ENCODE peak calls at places on chromosomes 12 and 14, in nine cellular contexts. One of them, this sample, is unnamed.

GRCh38 chr14:37594238-37594915 is 672 bp downstream of the FOXA1 start:
- DNase-seq in body of pancreas: peak
- DNase-seq in HCT116: peak
- DNase-seq in transverse colon: peak
- DNase-seq in breast epithelium: no peak
- DNase-seq in Peyer's patch: peak
- DNase-seq in uterus: no peak
- DNase-seq in suprapubic skin: no peak
- DNase-seq in endothelial cell of umbilical vein: peak
- DNase-seq in this sample: peak

GRCh38 chr12:7788316-7788689 is 899 bp upstream of the NANOG start:
- DNase-seq in body of pancreas: no peak
- DNase-seq in suprapubic skin: no peak
- DNase-seq in HCT116: no peak
- DNase-seq in transverse colon: no peak
- DNase-seq in breast epithelium: no peak
- DNase-seq in uterus: no peak
- DNase-seq in Peyer's patch: no peak
- DNase-seq in endothelial cell of umbilical vein: no peak
- DNase-seq in this sample: no peak

GRCh38 chr14:35140718-35141581 is 18.6 kb downstream of the PRORP start:
- DNase-seq in endothelial cell of umbilical vein: peak
- DNase-seq in body of pancreas: no peak
- DNase-seq in transverse colon: no peak
- DNase-seq in breast epithelium: no peak
- DNase-seq in Peyer's patch: no peak
- DNase-seq in HCT116: no peak
- DNase-seq in uterus: no peak
- DNase-seq in suprapubic skin: no peak
- DNase-seq in this sample: peak

GRCh38 chr12:123034865-123035264 is 54.4 kb downstream of the ARL6IP4 start:
- DNase-seq in uterus: no peak
- DNase-seq in transverse colon: no peak
- DNase-seq in suprapubic skin: no peak
- DNase-seq in endothelial cell of umbilical vein: no peak
- DNase-seq in Peyer's patch: no peak
- DNase-seq in body of pancreas: no peak
- DNase-seq in HCT116: no peak
- DNase-seq in breast epithelium: no peak
- DNase-seq in this sample: peak

GRCh38 chr12:106097011-106097410 is 41.7 kb downstream of the NUAK1 start:
- DNase-seq in body of pancreas: no peak
- DNase-seq in HCT116: no peak
- DNase-seq in endothelial cell of umbilical vein: peak
- DNase-seq in breast epithelium: no peak
- DNase-seq in suprapubic skin: no peak
- DNase-seq in uterus: no peak
- DNase-seq in Peyer's patch: no peak
- DNase-seq in transverse colon: no peak
- DNase-seq in this sample: no peak

GRCh38 chr12:14836336-14837210 is 6.8 kb downstream of the ART4 start:
- DNase-seq in suprapubic skin: no peak
- DNase-seq in endothelial cell of umbilical vein: peak
- DNase-seq in Peyer's patch: no peak
- DNase-seq in body of pancreas: no peak
- DNase-seq in HCT116: no peak
- DNase-seq in uterus: no peak
- DNase-seq in transverse colon: no peak
- DNase-seq in breast epithelium: no peak
- DNase-seq in this sample: peak

GRCh38 chr12:32494676-32495075 is 95.3 kb downstream of the FGD4 start:
- DNase-seq in uterus: no peak
- DNase-seq in suprapubic skin: no peak
- DNase-seq in breast epithelium: no peak
- DNase-seq in HCT116: no peak
- DNase-seq in body of pancreas: no peak
- DNase-seq in transverse colon: no peak
- DNase-seq in Peyer's patch: no peak
- DNase-seq in endothelial cell of umbilical vein: no peak
- DNase-seq in this sample: no peak

GRCh38 chr12:31272607-31273225 is 53.2 kb downstream of the SINHCAF start:
- DNase-seq in Peyer's patch: no peak
- DNase-seq in body of pancreas: no peak
- DNase-seq in suprapubic skin: no peak
- DNase-seq in HCT116: no peak
- DNase-seq in endothelial cell of umbilical vein: no peak
- DNase-seq in uterus: no peak
- DNase-seq in transverse colon: no peak
- DNase-seq in breast epithelium: peak
- DNase-seq in this sample: no peak

GRCh38 chr12:39581592-39581991 is 38.0 kb downstream of the ABCD2 start:
- DNase-seq in Peyer's patch: no peak
- DNase-seq in breast epithelium: no peak
- DNase-seq in endothelial cell of umbilical vein: peak
- DNase-seq in HCT116: peak
- DNase-seq in body of pancreas: no peak
- DNase-seq in uterus: no peak
- DNase-seq in suprapubic skin: no peak
- DNase-seq in transverse colon: no peak
- DNase-seq in this sample: no peak

GRCh38 chr14:63677891-63678379 is 36.3 kb upstream of the WDR89 start:
- DNase-seq in endothelial cell of umbilical vein: peak
- DNase-seq in breast epithelium: no peak
- DNase-seq in Peyer's patch: peak
- DNase-seq in HCT116: no peak
- DNase-seq in transverse colon: peak
- DNase-seq in body of pancreas: no peak
- DNase-seq in suprapubic skin: no peak
- DNase-seq in uterus: no peak
- DNase-seq in this sample: peak

GRCh38 chr12:121530600-121531355 is 50.0 kb downstream of the KDM2B start:
- DNase-seq in Peyer's patch: peak
- DNase-seq in HCT116: no peak
- DNase-seq in endothelial cell of umbilical vein: peak
- DNase-seq in suprapubic skin: no peak
- DNase-seq in breast epithelium: peak
- DNase-seq in body of pancreas: peak
- DNase-seq in transverse colon: peak
- DNase-seq in uterus: peak
- DNase-seq in this sample: peak

GRCh38 chr14:73741876-73742519 is 27.8 kb upstream of the PNMA1 start:
- DNase-seq in transverse colon: no peak
- DNase-seq in endothelial cell of umbilical vein: peak
- DNase-seq in breast epithelium: no peak
- DNase-seq in Peyer's patch: no peak
- DNase-seq in suprapubic skin: no peak
- DNase-seq in HCT116: no peak
- DNase-seq in uterus: no peak
- DNase-seq in body of pancreas: no peak
- DNase-seq in this sample: peak

GRCh38 chr14:71319646-71320045 is 412.4 kb downstream of the PCNX1 start:
- DNase-seq in suprapubic skin: no peak
- DNase-seq in endothelial cell of umbilical vein: no peak
- DNase-seq in HCT116: no peak
- DNase-seq in uterus: peak
- DNase-seq in body of pancreas: no peak
- DNase-seq in Peyer's patch: no peak
- DNase-seq in breast epithelium: peak
- DNase-seq in transverse colon: no peak
- DNase-seq in this sample: peak

GRCh38 chr12:94208433-94208921 is 60.1 kb downstream of the PLXNC1 start:
- DNase-seq in Peyer's patch: no peak
- DNase-seq in suprapubic skin: no peak
- DNase-seq in HCT116: no peak
- DNase-seq in endothelial cell of umbilical vein: no peak
- DNase-seq in transverse colon: no peak
- DNase-seq in breast epithelium: no peak
- DNase-seq in body of pancreas: no peak
- DNase-seq in uterus: no peak
- DNase-seq in this sample: peak

GRCh38 chr14:30966415-30967363 is 58.8 kb upstream of the AP4S1 start:
- DNase-seq in body of pancreas: no peak
- DNase-seq in breast epithelium: no peak
- DNase-seq in transverse colon: no peak
- DNase-seq in uterus: no peak
- DNase-seq in Peyer's patch: no peak
- DNase-seq in HCT116: peak
- DNase-seq in endothelial cell of umbilical vein: no peak
- DNase-seq in suprapubic skin: no peak
- DNase-seq in this sample: no peak

GRCh38 chr14:105061428-105062047 is 3.7 kb downstream of the GPR132 start:
- DNase-seq in transverse colon: peak
- DNase-seq in Peyer's patch: peak
- DNase-seq in HCT116: no peak
- DNase-seq in uterus: no peak
- DNase-seq in breast epithelium: no peak
- DNase-seq in endothelial cell of umbilical vein: no peak
- DNase-seq in body of pancreas: no peak
- DNase-seq in suprapubic skin: no peak
- DNase-seq in this sample: peak

GRCh38 chr14:90522585-90523191 is 125.9 kb downstream of the CALM1 start:
- DNase-seq in suprapubic skin: no peak
- DNase-seq in transverse colon: peak
- DNase-seq in Peyer's patch: no peak
- DNase-seq in endothelial cell of umbilical vein: no peak
- DNase-seq in uterus: peak
- DNase-seq in body of pancreas: peak
- DNase-seq in breast epithelium: peak
- DNase-seq in HCT116: no peak
- DNase-seq in this sample: no peak

GRCh38 chr12:115296613-115297012 is 612.6 kb upstream of the TBX3 start:
- DNase-seq in breast epithelium: no peak
- DNase-seq in HCT116: no peak
- DNase-seq in uterus: no peak
- DNase-seq in Peyer's patch: no peak
- DNase-seq in transverse colon: no peak
- DNase-seq in body of pancreas: no peak
- DNase-seq in endothelial cell of umbilical vein: no peak
- DNase-seq in suprapubic skin: no peak
- DNase-seq in this sample: no peak

GRCh38 chr14:90756755-90757345 is 59.4 kb downstream of the TTC7B start:
- DNase-seq in uterus: no peak
- DNase-seq in endothelial cell of umbilical vein: no peak
- DNase-seq in HCT116: no peak
- DNase-seq in body of pancreas: no peak
- DNase-seq in suprapubic skin: peak
- DNase-seq in transverse colon: no peak
- DNase-seq in Peyer's patch: no peak
- DNase-seq in breast epithelium: no peak
- DNase-seq in this sample: peak

GRCh38 chr14:76780360-76780759 is 19.1 kb downstream of the VASH1 start:
- DNase-seq in endothelial cell of umbilical vein: no peak
- DNase-seq in body of pancreas: no peak
- DNase-seq in breast epithelium: peak
- DNase-seq in Peyer's patch: no peak
- DNase-seq in HCT116: no peak
- DNase-seq in transverse colon: no peak
- DNase-seq in uterus: no peak
- DNase-seq in suprapubic skin: no peak
- DNase-seq in this sample: no peak
- TF ChIP-seq POLR2A in endothelial cell of umbilical vein: no peak
- TF ChIP-seq POLR2A in body of pancreas: no peak
- TF ChIP-seq POLR2A in breast epithelium: no peak
- TF ChIP-seq POLR2A in Peyer's patch: no peak
- TF ChIP-seq POLR2A in HCT116: no peak
- TF ChIP-seq POLR2A in transverse colon: no peak
- TF ChIP-seq POLR2A in uterus: no peak
- TF ChIP-seq POLR2A in suprapubic skin: no peak
- TF ChIP-seq POLR2A in this sample: no peak

GRCh38 chr14:103052407-103052806 is 4.9 kb downstream of the CDC42BPB start:
- DNase-seq in transverse colon: no peak
- DNase-seq in suprapubic skin: no peak
- DNase-seq in breast epithelium: no peak
- DNase-seq in endothelial cell of umbilical vein: no peak
- DNase-seq in uterus: no peak
- DNase-seq in HCT116: no peak
- DNase-seq in Peyer's patch: peak
- DNase-seq in body of pancreas: no peak
- DNase-seq in this sample: no peak
- TF ChIP-seq POLR2A in transverse colon: no peak
- TF ChIP-seq POLR2A in suprapubic skin: no peak
- TF ChIP-seq POLR2A in breast epithelium: no peak
- TF ChIP-seq POLR2A in endothelial cell of umbilical vein: no peak
- TF ChIP-seq POLR2A in uterus: no peak
- TF ChIP-seq POLR2A in HCT116: no peak
- TF ChIP-seq POLR2A in Peyer's patch: no peak
- TF ChIP-seq POLR2A in body of pancreas: no peak
- TF ChIP-seq POLR2A in this sample: no peak

GRCh38 chr12:96880220-96880619 is 26.8 kb upstream of the NEDD1 start:
- DNase-seq in breast epithelium: no peak
- DNase-seq in endothelial cell of umbilical vein: no peak
- DNase-seq in body of pancreas: no peak
- DNase-seq in Peyer's patch: no peak
- DNase-seq in uterus: no peak
- DNase-seq in suprapubic skin: no peak
- DNase-seq in transverse colon: no peak
- DNase-seq in HCT116: no peak
- DNase-seq in this sample: peak
- TF ChIP-seq POLR2A in breast epithelium: no peak
- TF ChIP-seq POLR2A in endothelial cell of umbilical vein: no peak
- TF ChIP-seq POLR2A in body of pancreas: no peak
- TF ChIP-seq POLR2A in Peyer's patch: no peak
- TF ChIP-seq POLR2A in uterus: no peak
- TF ChIP-seq POLR2A in suprapubic skin: no peak
- TF ChIP-seq POLR2A in transverse colon: no peak
- TF ChIP-seq POLR2A in HCT116: no peak
- TF ChIP-seq POLR2A in this sample: no peak

GRCh38 chr12:57885207-57885606 is 38.7 kb upstream of the CTDSP2 start:
- DNase-seq in suprapubic skin: peak
- DNase-seq in HCT116: no peak
- DNase-seq in uterus: no peak
- DNase-seq in Peyer's patch: no peak
- DNase-seq in body of pancreas: no peak
- DNase-seq in transverse colon: no peak
- DNase-seq in breast epithelium: no peak
- DNase-seq in endothelial cell of umbilical vein: no peak
- DNase-seq in this sample: no peak

GRCh38 chr12:57881035-57881973 is 34.8 kb upstream of the CTDSP2 start:
- DNase-seq in suprapubic skin: peak
- DNase-seq in Peyer's patch: peak
- DNase-seq in endothelial cell of umbilical vein: no peak
- DNase-seq in uterus: no peak
- DNase-seq in body of pancreas: no peak
- DNase-seq in transverse colon: peak
- DNase-seq in HCT116: peak
- DNase-seq in breast epithelium: peak
- DNase-seq in this sample: no peak

GRCh38 chr12:57882575-57882974 is 36.0 kb upstream of the CTDSP2 start:
- DNase-seq in Peyer's patch: peak
- DNase-seq in breast epithelium: no peak
- DNase-seq in endothelial cell of umbilical vein: no peak
- DNase-seq in HCT116: no peak
- DNase-seq in uterus: no peak
- DNase-seq in body of pancreas: no peak
- DNase-seq in suprapubic skin: no peak
- DNase-seq in transverse colon: no peak
- DNase-seq in this sample: no peak

GRCh38 chr12:57883057-57883456 is 36.5 kb upstream of the CTDSP2 start:
- DNase-seq in uterus: no peak
- DNase-seq in Peyer's patch: no peak
- DNase-seq in body of pancreas: no peak
- DNase-seq in HCT116: no peak
- DNase-seq in breast epithelium: no peak
- DNase-seq in suprapubic skin: no peak
- DNase-seq in transverse colon: no peak
- DNase-seq in endothelial cell of umbilical vein: no peak
- DNase-seq in this sample: no peak

GRCh38 chr12:57883700-57884099 is 37.2 kb upstream of the CTDSP2 start:
- DNase-seq in HCT116: no peak
- DNase-seq in endothelial cell of umbilical vein: no peak
- DNase-seq in uterus: no peak
- DNase-seq in suprapubic skin: no peak
- DNase-seq in Peyer's patch: no peak
- DNase-seq in body of pancreas: no peak
- DNase-seq in breast epithelium: no peak
- DNase-seq in transverse colon: no peak
- DNase-seq in this sample: no peak
- TF ChIP-seq POLR2A in HCT116: no peak
- TF ChIP-seq POLR2A in endothelial cell of umbilical vein: no peak
- TF ChIP-seq POLR2A in uterus: no peak
- TF ChIP-seq POLR2A in suprapubic skin: no peak
- TF ChIP-seq POLR2A in Peyer's patch: no peak
- TF ChIP-seq POLR2A in body of pancreas: no peak
- TF ChIP-seq POLR2A in breast epithelium: no peak
- TF ChIP-seq POLR2A in transverse colon: no peak
- TF ChIP-seq POLR2A in this sample: no peak